ENCODE peak calls at places on chromosomes 3 and 15, in eight cellular contexts. One of them, this sample, is unnamed.

GRCh38 chr15:40845511-40846284 is 1.9 kb downstream of the SPINT1 start:
- DNase-seq in LNCaP clone FGC: peak
- DNase-seq in GM12865: no peak
- DNase-seq in kidney epithelial cell: peak
- DNase-seq in GM23338: peak
- DNase-seq in ovary: no peak
- DNase-seq in GM12864: no peak
- DNase-seq in uterus: no peak
- DNase-seq in this sample: no peak

GRCh38 chr3:135964160-135964955 is 1.2 kb upstream of the PPP2R3A start:
- DNase-seq in LNCaP clone FGC: no peak
- DNase-seq in GM12865: no peak
- DNase-seq in kidney epithelial cell: no peak
- DNase-seq in GM23338: peak
- DNase-seq in ovary: no peak
- DNase-seq in GM12864: no peak
- DNase-seq in uterus: no peak
- DNase-seq in this sample: no peak

GRCh38 chr3:101544181-101544850 is 17.4 kb upstream of the TRMT10C start:
- DNase-seq in LNCaP clone FGC: no peak
- DNase-seq in GM12865: no peak
- DNase-seq in kidney epithelial cell: no peak
- DNase-seq in GM23338: no peak
- DNase-seq in ovary: no peak
- DNase-seq in GM12864: no peak
- DNase-seq in uterus: no peak
- DNase-seq in this sample: no peak

GRCh38 chr3:184697845-184698244 is 14.0 kb downstream of the MAGEF1 start:
- DNase-seq in LNCaP clone FGC: no peak
- DNase-seq in GM12865: no peak
- DNase-seq in kidney epithelial cell: no peak
- DNase-seq in GM23338: no peak
- DNase-seq in ovary: no peak
- DNase-seq in GM12864: no peak
- DNase-seq in uterus: no peak
- DNase-seq in this sample: no peak

GRCh38 chr3:184169896-184170875 is 4.5 kb upstream of the AP2M1 start:
- DNase-seq in LNCaP clone FGC: no peak
- DNase-seq in GM12865: no peak
- DNase-seq in kidney epithelial cell: no peak
- DNase-seq in GM23338: peak
- DNase-seq in ovary: no peak
- DNase-seq in GM12864: no peak
- DNase-seq in uterus: no peak
- DNase-seq in this sample: no peak

GRCh38 chr15:35697549-35698299 is 151.8 kb upstream of the DPH6 start:
- DNase-seq in LNCaP clone FGC: no peak
- DNase-seq in GM12865: no peak
- DNase-seq in kidney epithelial cell: peak
- DNase-seq in GM23338: peak
- DNase-seq in ovary: peak
- DNase-seq in GM12864: no peak
- DNase-seq in uterus: no peak
- DNase-seq in this sample: peak

GRCh38 chr15:81945014-81945615 is 100.7 kb downstream of the MEX3B start:
- DNase-seq in LNCaP clone FGC: no peak
- DNase-seq in GM12865: no peak
- DNase-seq in kidney epithelial cell: no peak
- DNase-seq in GM23338: peak
- DNase-seq in ovary: no peak
- DNase-seq in GM12864: no peak
- DNase-seq in uterus: no peak
- DNase-seq in this sample: no peak

GRCh38 chr15:31447893-31448634 is 121.4 kb downstream of the KLF13 start:
- DNase-seq in LNCaP clone FGC: no peak
- DNase-seq in GM12865: no peak
- DNase-seq in kidney epithelial cell: no peak
- DNase-seq in GM23338: no peak
- DNase-seq in ovary: peak
- DNase-seq in GM12864: no peak
- DNase-seq in uterus: no peak
- DNase-seq in this sample: no peak

GRCh38 chr3:16740531-16740930 is 135.3 kb upstream of the DAZL start:
- DNase-seq in LNCaP clone FGC: no peak
- DNase-seq in GM12865: no peak
- DNase-seq in kidney epithelial cell: no peak
- DNase-seq in GM23338: no peak
- DNase-seq in ovary: no peak
- DNase-seq in GM12864: no peak
- DNase-seq in uterus: no peak
- DNase-seq in this sample: no peak

DNA sequence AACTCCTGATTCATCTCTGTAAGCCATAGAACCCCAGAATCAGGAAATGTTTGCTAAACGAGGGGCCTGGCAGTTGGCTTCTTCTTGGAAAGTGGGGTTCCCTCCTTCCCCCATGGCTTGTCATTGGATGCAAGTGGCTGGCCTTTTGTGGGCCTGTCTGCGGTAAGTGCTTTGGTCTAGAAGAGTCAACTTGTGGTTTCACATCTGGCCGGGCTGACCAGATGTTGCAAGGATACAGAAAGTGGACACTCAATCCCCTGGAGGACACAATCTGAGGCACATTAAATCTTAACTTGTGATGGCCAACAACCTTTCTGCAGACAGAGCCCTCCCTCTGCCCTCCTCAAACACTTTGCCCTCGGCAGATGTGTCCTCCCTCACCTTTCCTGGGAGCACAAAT is 1.1 kb downstream of the FAH start:
- DNase-seq in LNCaP clone FGC: no peak
- DNase-seq in GM12865: no peak
- DNase-seq in kidney epithelial cell: no peak
- DNase-seq in GM23338: no peak
- DNase-seq in ovary: no peak
- DNase-seq in GM12864: no peak
- DNase-seq in uterus: no peak
- DNase-seq in this sample: no peak
- H3K4me3 ChIP-seq in LNCaP clone FGC: peak
- H3K4me3 ChIP-seq in GM12865: peak
- H3K4me3 ChIP-seq in kidney epithelial cell: no peak
- H3K4me3 ChIP-seq in GM23338: peak
- H3K4me3 ChIP-seq in ovary: no peak
- H3K4me3 ChIP-seq in GM12864: peak
- H3K4me3 ChIP-seq in uterus: no peak
- H3K4me3 ChIP-seq in this sample: no peak

GRCh38 chr15:51917493-51917892 is 54.1 kb downstream of the LEO1 start:
- DNase-seq in LNCaP clone FGC: no peak
- DNase-seq in GM12865: peak
- DNase-seq in kidney epithelial cell: peak
- DNase-seq in GM23338: peak
- DNase-seq in ovary: no peak
- DNase-seq in GM12864: no peak
- DNase-seq in uterus: no peak
- DNase-seq in this sample: no peak
- TF ChIP-seq CTCF in LNCaP clone FGC: peak
- TF ChIP-seq CTCF in GM12865: peak
- TF ChIP-seq CTCF in kidney epithelial cell: peak
- TF ChIP-seq CTCF in GM23338: peak
- TF ChIP-seq CTCF in ovary: no peak
- TF ChIP-seq CTCF in GM12864: peak
- TF ChIP-seq CTCF in uterus: no peak
- TF ChIP-seq CTCF in this sample: peak

DNA sequence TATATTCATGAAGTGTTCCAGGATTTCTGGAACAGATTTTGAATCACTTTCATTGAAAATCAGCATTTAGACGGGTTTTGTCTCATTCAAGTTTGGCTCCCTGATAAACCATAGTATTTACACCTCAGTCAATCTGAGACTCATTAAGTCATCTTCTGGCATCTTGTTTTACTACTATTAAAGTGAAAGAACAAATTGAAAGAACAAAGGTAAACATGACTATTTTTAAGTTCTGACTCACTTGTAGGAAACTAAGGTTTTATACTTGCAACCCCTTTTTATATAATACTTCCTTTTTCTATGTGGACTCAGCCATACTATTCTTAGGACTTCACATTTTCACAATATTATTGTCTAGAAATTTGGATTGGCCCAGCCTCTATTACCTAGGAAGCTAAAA is 854.4 kb downstream of the SQOR start:
- DNase-seq in LNCaP clone FGC: no peak
- DNase-seq in GM12865: no peak
- DNase-seq in kidney epithelial cell: no peak
- DNase-seq in GM23338: no peak
- DNase-seq in ovary: no peak
- DNase-seq in GM12864: no peak
- DNase-seq in uterus: no peak
- DNase-seq in this sample: no peak
- H3K4me3 ChIP-seq in LNCaP clone FGC: no peak
- H3K4me3 ChIP-seq in GM12865: no peak
- H3K4me3 ChIP-seq in kidney epithelial cell: no peak
- H3K4me3 ChIP-seq in GM23338: no peak
- H3K4me3 ChIP-seq in ovary: no peak
- H3K4me3 ChIP-seq in GM12864: no peak
- H3K4me3 ChIP-seq in uterus: no peak
- H3K4me3 ChIP-seq in this sample: no peak

GRCh38 chr15:48112242-48112641 is 8.5 kb upstream of the SLC24A5 start:
- DNase-seq in LNCaP clone FGC: peak
- DNase-seq in GM12865: peak
- DNase-seq in kidney epithelial cell: no peak
- DNase-seq in GM23338: peak
- DNase-seq in ovary: no peak
- DNase-seq in GM12864: no peak
- DNase-seq in uterus: no peak
- DNase-seq in this sample: no peak
- TF ChIP-seq CTCF in LNCaP clone FGC: peak
- TF ChIP-seq CTCF in GM12865: peak
- TF ChIP-seq CTCF in kidney epithelial cell: peak
- TF ChIP-seq CTCF in GM23338: peak
- TF ChIP-seq CTCF in ovary: no peak
- TF ChIP-seq CTCF in GM12864: peak
- TF ChIP-seq CTCF in uterus: no peak
- TF ChIP-seq CTCF in this sample: peak

DNA sequence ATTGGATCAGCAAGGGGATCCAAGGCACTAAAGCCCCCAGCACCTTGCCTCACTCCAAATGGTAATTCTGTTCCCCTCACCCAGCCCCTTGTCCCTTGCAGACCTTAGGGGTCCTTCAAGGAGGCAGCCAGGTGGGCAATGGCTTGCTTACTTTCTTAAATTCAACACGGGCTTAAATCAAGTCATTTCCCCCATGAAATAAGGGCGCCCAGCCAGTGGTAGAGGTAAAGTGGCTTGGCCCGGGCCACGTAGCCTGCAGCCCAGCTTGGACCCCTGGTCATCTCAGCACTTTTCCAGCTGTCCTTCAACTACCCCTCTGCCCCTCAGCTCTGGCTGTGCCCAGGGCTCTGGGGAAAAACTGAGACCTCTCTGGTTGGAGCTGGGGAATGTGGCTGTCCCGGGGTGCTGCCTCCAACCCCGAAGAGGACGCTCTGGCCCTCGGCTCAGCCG is 1.2 kb downstream of the PSTPIP1 start:
- DNase-seq in LNCaP clone FGC: no peak
- DNase-seq in GM12865: no peak
- DNase-seq in kidney epithelial cell: no peak
- DNase-seq in GM23338: no peak
- DNase-seq in ovary: no peak
- DNase-seq in GM12864: no peak
- DNase-seq in uterus: no peak
- DNase-seq in this sample: no peak
- H3K4me3 ChIP-seq in LNCaP clone FGC: no peak
- H3K4me3 ChIP-seq in GM12865: peak
- H3K4me3 ChIP-seq in kidney epithelial cell: no peak
- H3K4me3 ChIP-seq in GM23338: no peak
- H3K4me3 ChIP-seq in ovary: no peak
- H3K4me3 ChIP-seq in GM12864: peak
- H3K4me3 ChIP-seq in uterus: no peak
- H3K4me3 ChIP-seq in this sample: no peak

GRCh38 chr3:4332574-4332973 is 29.4 kb downstream of the SETMAR start:
- DNase-seq in LNCaP clone FGC: no peak
- DNase-seq in GM12865: no peak
- DNase-seq in kidney epithelial cell: no peak
- DNase-seq in GM23338: no peak
- DNase-seq in ovary: no peak
- DNase-seq in GM12864: no peak
- DNase-seq in uterus: no peak
- DNase-seq in this sample: no peak

GRCh38 chr3:4332111-4332510 is 28.9 kb downstream of the SETMAR start:
- DNase-seq in LNCaP clone FGC: no peak
- DNase-seq in GM12865: no peak
- DNase-seq in kidney epithelial cell: no peak
- DNase-seq in GM23338: peak
- DNase-seq in ovary: no peak
- DNase-seq in GM12864: no peak
- DNase-seq in uterus: no peak
- DNase-seq in this sample: no peak

GRCh38 chr3:4335840-4336579 is 32.8 kb downstream of the SETMAR start:
- DNase-seq in LNCaP clone FGC: no peak
- DNase-seq in GM12865: no peak
- DNase-seq in kidney epithelial cell: no peak
- DNase-seq in GM23338: no peak
- DNase-seq in ovary: no peak
- DNase-seq in GM12864: no peak
- DNase-seq in uterus: no peak
- DNase-seq in this sample: no peak

GRCh38 chr3:4332991-4333390 is 29.8 kb downstream of the SETMAR start:
- DNase-seq in LNCaP clone FGC: no peak
- DNase-seq in GM12865: no peak
- DNase-seq in kidney epithelial cell: no peak
- DNase-seq in GM23338: no peak
- DNase-seq in ovary: no peak
- DNase-seq in GM12864: no peak
- DNase-seq in uterus: no peak
- DNase-seq in this sample: no peak

GRCh38 chr3:4334548-4334947 is 31.4 kb downstream of the SETMAR start:
- DNase-seq in LNCaP clone FGC: no peak
- DNase-seq in GM12865: no peak
- DNase-seq in kidney epithelial cell: no peak
- DNase-seq in GM23338: peak
- DNase-seq in ovary: no peak
- DNase-seq in GM12864: no peak
- DNase-seq in uterus: no peak
- DNase-seq in this sample: no peak
- TF ChIP-seq CTCF in LNCaP clone FGC: peak
- TF ChIP-seq CTCF in GM12865: peak
- TF ChIP-seq CTCF in kidney epithelial cell: no peak
- TF ChIP-seq CTCF in GM23338: peak
- TF ChIP-seq CTCF in ovary: no peak
- TF ChIP-seq CTCF in GM12864: no peak
- TF ChIP-seq CTCF in uterus: no peak
- TF ChIP-seq CTCF in this sample: peak

GRCh38 chr15:78212546-78213424 is 21.6 kb downstream of the ACSBG1 start:
- DNase-seq in LNCaP clone FGC: no peak
- DNase-seq in GM12865: no peak
- DNase-seq in kidney epithelial cell: peak
- DNase-seq in GM23338: no peak
- DNase-seq in ovary: no peak
- DNase-seq in GM12864: no peak
- DNase-seq in uterus: no peak
- DNase-seq in this sample: peak
- H3K4me3 ChIP-seq in LNCaP clone FGC: no peak
- H3K4me3 ChIP-seq in GM12865: no peak
- H3K4me3 ChIP-seq in kidney epithelial cell: no peak
- H3K4me3 ChIP-seq in GM23338: no peak
- H3K4me3 ChIP-seq in ovary: no peak
- H3K4me3 ChIP-seq in GM12864: no peak
- H3K4me3 ChIP-seq in uterus: no peak
- H3K4me3 ChIP-seq in this sample: no peak